ENCODE peak calls at places on chromosomes 2 and 18, in eight cellular contexts. One of them, this sample, is unnamed. For H3K4me1 and H3K9me3, the result is how much of the 10 kb centered on the place peaks cover.

GRCh38 chr18:37381554-37381953 is 184.0 kb downstream of the CELF4 start:
- DNase-seq in transverse colon: no peak
- DNase-seq in CD8-positive, alpha-beta memory T cell: no peak
- DNase-seq in CD8-positive, alpha-beta T cell: no peak
- DNase-seq in PC-3: no peak
- DNase-seq in A549: no peak
- DNase-seq in ovary: no peak
- DNase-seq in left ventricle myocardium inferior: no peak
- DNase-seq in this sample: no peak

GRCh38 chr2:20444113-20444992 is 2.5 kb upstream of the RHOB start:
- DNase-seq in CD8-positive, alpha-beta T cell: no peak
- DNase-seq in left ventricle myocardium inferior: peak
- DNase-seq in PC-3: no peak
- DNase-seq in CD8-positive, alpha-beta memory T cell: no peak
- DNase-seq in ovary: no peak
- DNase-seq in transverse colon: peak
- DNase-seq in A549: peak
- DNase-seq in this sample: no peak

GRCh38 chr2:134917219-134917957 is 1.2 kb upstream of the CCNT2 start:
- DNase-seq in left ventricle myocardium inferior: peak
- DNase-seq in CD8-positive, alpha-beta memory T cell: peak
- DNase-seq in ovary: peak
- DNase-seq in transverse colon: peak
- DNase-seq in A549: peak
- DNase-seq in CD8-positive, alpha-beta T cell: peak
- DNase-seq in PC-3: no peak
- DNase-seq in this sample: peak

GRCh38 chr2:20524412-20525040 is 77.7 kb downstream of the RHOB start:
- DNase-seq in A549: no peak
- DNase-seq in transverse colon: peak
- DNase-seq in CD8-positive, alpha-beta T cell: no peak
- DNase-seq in CD8-positive, alpha-beta memory T cell: no peak
- DNase-seq in PC-3: no peak
- DNase-seq in left ventricle myocardium inferior: peak
- DNase-seq in ovary: no peak
- DNase-seq in this sample: no peak

GRCh38 chr2:54208364-54209240 is 47.4 kb downstream of the TSPYL6 start:
- DNase-seq in A549: no peak
- DNase-seq in left ventricle myocardium inferior: no peak
- DNase-seq in PC-3: no peak
- DNase-seq in transverse colon: no peak
- DNase-seq in ovary: no peak
- DNase-seq in CD8-positive, alpha-beta memory T cell: no peak
- DNase-seq in CD8-positive, alpha-beta T cell: no peak
- DNase-seq in this sample: no peak

GRCh38 chr2:2808551-2809058 is 477.5 kb upstream of the MYT1L start:
- DNase-seq in ovary: no peak
- DNase-seq in CD8-positive, alpha-beta memory T cell: no peak
- DNase-seq in PC-3: no peak
- DNase-seq in A549: no peak
- DNase-seq in CD8-positive, alpha-beta T cell: no peak
- DNase-seq in left ventricle myocardium inferior: no peak
- DNase-seq in transverse colon: no peak
- DNase-seq in this sample: no peak

GRCh38 chr2:177759443-177759842 is 313.1 kb downstream of the PDE11A start:
- DNase-seq in CD8-positive, alpha-beta T cell: no peak
- DNase-seq in CD8-positive, alpha-beta memory T cell: no peak
- DNase-seq in A549: no peak
- DNase-seq in left ventricle myocardium inferior: no peak
- DNase-seq in PC-3: no peak
- DNase-seq in transverse colon: no peak
- DNase-seq in ovary: no peak
- DNase-seq in this sample: no peak

GRCh38 chr2:7899241-7899640 is 782.6 kb upstream of the ID2 start:
- DNase-seq in CD8-positive, alpha-beta T cell: no peak
- DNase-seq in transverse colon: no peak
- DNase-seq in ovary: no peak
- DNase-seq in PC-3: no peak
- DNase-seq in CD8-positive, alpha-beta memory T cell: no peak
- DNase-seq in left ventricle myocardium inferior: no peak
- DNase-seq in A549: no peak
- DNase-seq in this sample: no peak

GRCh38 chr18:77650799-77651385 is 401.2 kb downstream of the GALR1 start:
- DNase-seq in CD8-positive, alpha-beta T cell: peak
- DNase-seq in ovary: peak
- DNase-seq in CD8-positive, alpha-beta memory T cell: peak
- DNase-seq in left ventricle myocardium inferior: peak
- DNase-seq in transverse colon: peak
- DNase-seq in PC-3: peak
- DNase-seq in A549: peak
- DNase-seq in this sample: peak

DNA sequence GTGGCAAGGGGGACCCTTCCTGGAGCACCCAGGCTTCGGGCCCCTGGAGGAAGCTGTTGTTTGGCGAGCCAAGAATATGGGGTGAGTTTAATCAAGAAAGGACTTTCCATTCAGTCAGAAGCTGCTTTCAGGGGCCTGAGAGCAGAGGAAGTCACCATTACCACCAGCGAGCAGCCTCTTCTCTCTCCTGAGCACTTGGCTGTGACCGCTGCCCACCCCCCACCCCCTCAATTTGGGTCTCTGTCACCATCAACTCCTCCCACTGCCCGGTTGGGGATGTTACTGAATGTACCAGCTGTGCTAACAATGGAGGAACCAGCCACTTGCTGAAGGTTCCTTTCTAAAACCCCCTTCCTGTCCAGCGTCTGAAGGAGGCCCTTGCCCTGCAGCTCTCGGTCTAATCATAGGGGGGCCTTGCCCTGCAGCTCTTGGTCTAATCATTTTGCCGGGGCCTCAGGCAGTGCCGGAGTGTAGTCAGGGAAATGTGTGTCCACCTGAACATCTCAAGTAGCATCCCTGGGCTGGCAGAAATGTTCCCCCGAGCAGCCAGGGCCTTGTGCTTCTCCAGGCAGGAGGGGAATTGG is 957 bp downstream of the INPP5D start:
- DNase-seq in A549: no peak
- DNase-seq in transverse colon: no peak
- DNase-seq in PC-3: no peak
- DNase-seq in left ventricle myocardium inferior: no peak
- DNase-seq in CD8-positive, alpha-beta T cell: no peak
- DNase-seq in CD8-positive, alpha-beta memory T cell: no peak
- DNase-seq in ovary: no peak
- DNase-seq in this sample: no peak
- H3K4me1 ChIP-seq in A549: under half
- H3K4me1 ChIP-seq in transverse colon: under half
- H3K4me1 ChIP-seq in PC-3: under half
- H3K4me1 ChIP-seq in left ventricle myocardium inferior: half or more
- H3K4me1 ChIP-seq in CD8-positive, alpha-beta T cell: under half
- H3K4me1 ChIP-seq in CD8-positive, alpha-beta memory T cell: under half
- H3K4me1 ChIP-seq in ovary: under half
- H3K4me1 ChIP-seq in this sample: under half

GRCh38 chr18:10080372-10080771 is 166.6 kb downstream of the VAPA start:
- DNase-seq in ovary: no peak
- DNase-seq in transverse colon: no peak
- DNase-seq in CD8-positive, alpha-beta T cell: no peak
- DNase-seq in A549: no peak
- DNase-seq in CD8-positive, alpha-beta memory T cell: no peak
- DNase-seq in left ventricle myocardium inferior: no peak
- DNase-seq in PC-3: no peak
- DNase-seq in this sample: no peak
- H3K9me3 ChIP-seq in ovary: under half
- H3K9me3 ChIP-seq in transverse colon: under half
- H3K9me3 ChIP-seq in CD8-positive, alpha-beta T cell: under half
- H3K9me3 ChIP-seq in A549: under half
- H3K9me3 ChIP-seq in CD8-positive, alpha-beta memory T cell: under half
- H3K9me3 ChIP-seq in left ventricle myocardium inferior: under half
- H3K9me3 ChIP-seq in PC-3: under half
- H3K9me3 ChIP-seq in this sample: under half

GRCh38 chr2:36456227-36456788 is 100.7 kb downstream of the CRIM1 start:
- DNase-seq in A549: no peak
- DNase-seq in CD8-positive, alpha-beta T cell: no peak
- DNase-seq in transverse colon: peak
- DNase-seq in left ventricle myocardium inferior: peak
- DNase-seq in PC-3: no peak
- DNase-seq in ovary: peak
- DNase-seq in CD8-positive, alpha-beta memory T cell: no peak
- DNase-seq in this sample: peak

GRCh38 chr2:36459725-36460137 is 104.2 kb downstream of the CRIM1 start:
- DNase-seq in CD8-positive, alpha-beta T cell: no peak
- DNase-seq in transverse colon: peak
- DNase-seq in left ventricle myocardium inferior: no peak
- DNase-seq in A549: peak
- DNase-seq in PC-3: peak
- DNase-seq in ovary: no peak
- DNase-seq in CD8-positive, alpha-beta memory T cell: no peak
- DNase-seq in this sample: peak

GRCh38 chr2:36455788-36456187 is 100.2 kb downstream of the CRIM1 start:
- DNase-seq in PC-3: no peak
- DNase-seq in CD8-positive, alpha-beta memory T cell: no peak
- DNase-seq in ovary: no peak
- DNase-seq in left ventricle myocardium inferior: no peak
- DNase-seq in transverse colon: no peak
- DNase-seq in CD8-positive, alpha-beta T cell: no peak
- DNase-seq in A549: no peak
- DNase-seq in this sample: no peak

GRCh38 chr2:36461039-36461681 is 105.6 kb downstream of the CRIM1 start:
- DNase-seq in A549: peak
- DNase-seq in ovary: no peak
- DNase-seq in CD8-positive, alpha-beta memory T cell: no peak
- DNase-seq in transverse colon: no peak
- DNase-seq in CD8-positive, alpha-beta T cell: no peak
- DNase-seq in left ventricle myocardium inferior: no peak
- DNase-seq in PC-3: peak
- DNase-seq in this sample: no peak

GRCh38 chr2:36458106-36458505 is 102.5 kb downstream of the CRIM1 start:
- DNase-seq in CD8-positive, alpha-beta memory T cell: no peak
- DNase-seq in CD8-positive, alpha-beta T cell: no peak
- DNase-seq in ovary: no peak
- DNase-seq in A549: no peak
- DNase-seq in transverse colon: no peak
- DNase-seq in left ventricle myocardium inferior: no peak
- DNase-seq in PC-3: no peak
- DNase-seq in this sample: no peak
- H3K4me1 ChIP-seq in CD8-positive, alpha-beta memory T cell: under half
- H3K4me1 ChIP-seq in CD8-positive, alpha-beta T cell: under half
- H3K4me1 ChIP-seq in ovary: under half
- H3K4me1 ChIP-seq in A549: half or more
- H3K4me1 ChIP-seq in transverse colon: under half
- H3K4me1 ChIP-seq in left ventricle myocardium inferior: half or more
- H3K4me1 ChIP-seq in PC-3: under half
- H3K4me1 ChIP-seq in this sample: under half

GRCh38 chr18:65380986-65381385 is 369.8 kb upstream of the CDH7 start:
- DNase-seq in transverse colon: no peak
- DNase-seq in PC-3: no peak
- DNase-seq in ovary: no peak
- DNase-seq in A549: no peak
- DNase-seq in left ventricle myocardium inferior: no peak
- DNase-seq in CD8-positive, alpha-beta memory T cell: no peak
- DNase-seq in CD8-positive, alpha-beta T cell: no peak
- DNase-seq in this sample: no peak
- H3K9me3 ChIP-seq in transverse colon: under half
- H3K9me3 ChIP-seq in PC-3: under half
- H3K9me3 ChIP-seq in ovary: under half
- H3K9me3 ChIP-seq in A549: under half
- H3K9me3 ChIP-seq in left ventricle myocardium inferior: under half
- H3K9me3 ChIP-seq in CD8-positive, alpha-beta memory T cell: under half
- H3K9me3 ChIP-seq in CD8-positive, alpha-beta T cell: under half
- H3K9me3 ChIP-seq in this sample: under half

GRCh38 chr2:216717491-216717901 is 22.1 kb upstream of the IGFBP5 start:
- DNase-seq in CD8-positive, alpha-beta memory T cell: no peak
- DNase-seq in ovary: no peak
- DNase-seq in A549: no peak
- DNase-seq in PC-3: no peak
- DNase-seq in transverse colon: no peak
- DNase-seq in left ventricle myocardium inferior: no peak
- DNase-seq in CD8-positive, alpha-beta T cell: no peak
- DNase-seq in this sample: no peak
- H3K4me1 ChIP-seq in CD8-positive, alpha-beta memory T cell: under half
- H3K4me1 ChIP-seq in ovary: under half
- H3K4me1 ChIP-seq in A549: under half
- H3K4me1 ChIP-seq in PC-3: under half
- H3K4me1 ChIP-seq in transverse colon: under half
- H3K4me1 ChIP-seq in left ventricle myocardium inferior: under half
- H3K4me1 ChIP-seq in CD8-positive, alpha-beta T cell: under half
- H3K4me1 ChIP-seq in this sample: under half

GRCh38 chr2:229300371-229300770 is 29.3 kb upstream of the PID1 start:
- DNase-seq in CD8-positive, alpha-beta memory T cell: no peak
- DNase-seq in ovary: no peak
- DNase-seq in left ventricle myocardium inferior: no peak
- DNase-seq in A549: no peak
- DNase-seq in transverse colon: no peak
- DNase-seq in CD8-positive, alpha-beta T cell: no peak
- DNase-seq in PC-3: no peak
- DNase-seq in this sample: no peak

GRCh38 chr2:229296561-229296960 is 25.5 kb upstream of the PID1 start:
- DNase-seq in PC-3: no peak
- DNase-seq in left ventricle myocardium inferior: no peak
- DNase-seq in A549: no peak
- DNase-seq in CD8-positive, alpha-beta T cell: no peak
- DNase-seq in CD8-positive, alpha-beta memory T cell: no peak
- DNase-seq in transverse colon: no peak
- DNase-seq in ovary: no peak
- DNase-seq in this sample: no peak

GRCh38 chr2:229297284-229297683 is 26.2 kb upstream of the PID1 start:
- DNase-seq in CD8-positive, alpha-beta memory T cell: no peak
- DNase-seq in transverse colon: no peak
- DNase-seq in PC-3: no peak
- DNase-seq in CD8-positive, alpha-beta T cell: no peak
- DNase-seq in ovary: no peak
- DNase-seq in left ventricle myocardium inferior: no peak
- DNase-seq in A549: no peak
- DNase-seq in this sample: peak

GRCh38 chr2:229300814-229301213 is 29.7 kb upstream of the PID1 start:
- DNase-seq in ovary: no peak
- DNase-seq in A549: no peak
- DNase-seq in transverse colon: no peak
- DNase-seq in CD8-positive, alpha-beta T cell: no peak
- DNase-seq in CD8-positive, alpha-beta memory T cell: no peak
- DNase-seq in PC-3: no peak
- DNase-seq in left ventricle myocardium inferior: no peak
- DNase-seq in this sample: no peak

GRCh38 chr2:229301229-229301628 is 30.1 kb upstream of the PID1 start:
- DNase-seq in CD8-positive, alpha-beta memory T cell: no peak
- DNase-seq in PC-3: no peak
- DNase-seq in left ventricle myocardium inferior: no peak
- DNase-seq in ovary: no peak
- DNase-seq in A549: no peak
- DNase-seq in CD8-positive, alpha-beta T cell: no peak
- DNase-seq in transverse colon: no peak
- DNase-seq in this sample: no peak
- H3K9me3 ChIP-seq in CD8-positive, alpha-beta memory T cell: under half
- H3K9me3 ChIP-seq in PC-3: under half
- H3K9me3 ChIP-seq in left ventricle myocardium inferior: under half
- H3K9me3 ChIP-seq in ovary: under half
- H3K9me3 ChIP-seq in A549: under half
- H3K9me3 ChIP-seq in CD8-positive, alpha-beta T cell: under half
- H3K9me3 ChIP-seq in transverse colon: under half
- H3K9me3 ChIP-seq in this sample: under half

DNA sequence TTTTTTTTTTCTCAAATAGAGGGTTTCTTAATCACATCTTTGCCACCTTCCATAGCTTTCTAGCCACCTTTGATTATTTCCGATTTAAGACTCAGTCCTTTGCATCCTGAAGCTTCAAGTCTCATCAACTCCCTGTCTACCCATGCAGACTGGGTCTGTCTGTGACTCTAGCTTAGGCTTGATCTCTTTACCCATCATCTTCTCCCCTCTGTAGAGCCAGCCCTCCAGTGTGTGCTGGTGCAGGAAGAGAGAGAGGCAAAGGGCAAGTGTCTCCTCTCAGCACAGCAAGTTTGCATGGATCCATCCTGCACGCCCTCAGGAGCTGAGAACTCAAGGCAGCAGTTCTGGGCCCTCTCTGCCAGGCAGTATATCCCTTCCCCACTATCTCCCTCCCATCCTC is 70.4 kb downstream of the HNRNPLL start:
- DNase-seq in A549: no peak
- DNase-seq in transverse colon: no peak
- DNase-seq in ovary: no peak
- DNase-seq in left ventricle myocardium inferior: no peak
- DNase-seq in PC-3: no peak
- DNase-seq in CD8-positive, alpha-beta T cell: no peak
- DNase-seq in CD8-positive, alpha-beta memory T cell: no peak
- DNase-seq in this sample: no peak
- H3K4me1 ChIP-seq in A549: under half
- H3K4me1 ChIP-seq in transverse colon: under half
- H3K4me1 ChIP-seq in ovary: under half
- H3K4me1 ChIP-seq in left ventricle myocardium inferior: under half
- H3K4me1 ChIP-seq in PC-3: under half
- H3K4me1 ChIP-seq in CD8-positive, alpha-beta T cell: under half
- H3K4me1 ChIP-seq in CD8-positive, alpha-beta memory T cell: under half
- H3K4me1 ChIP-seq in this sample: under half

This sample was measured in lung.